ENCODE peak calls at places on chromosomes 13 and 19, in four cellular contexts. One of them, this sample, is unnamed.

GRCh38 chr19:12774588-12775555 is at the start of gene HOOK2:
- DNase-seq in IMR-90: no peak
- DNase-seq in mesendoderm: peak
- DNase-seq in H1: no peak
- DNase-seq in this sample: peak

GRCh38 chr13:45833663-45834062 is 17.9 kb downstream of the SIAH3 start:
- DNase-seq in mesendoderm: no peak
- DNase-seq in H1: no peak
- DNase-seq in IMR-90: peak
- DNase-seq in this sample: no peak

GRCh38 chr13:48539550-48539949 is 6.7 kb upstream of the RCBTB2 start:
- DNase-seq in mesendoderm: no peak
- DNase-seq in H1: no peak
- DNase-seq in IMR-90: no peak
- DNase-seq in this sample: no peak

GRCh38 chr13:93080587-93080986 is 146.0 kb upstream of the GPC6 start:
- DNase-seq in IMR-90: peak
- DNase-seq in mesendoderm: no peak
- DNase-seq in H1: no peak
- DNase-seq in this sample: no peak

GRCh38 chr19:35608250-35608649 is 4.3 kb upstream of the HAUS5 start:
- DNase-seq in H1: no peak
- DNase-seq in IMR-90: no peak
- DNase-seq in mesendoderm: no peak
- DNase-seq in this sample: no peak

GRCh38 chr13:32060319-32060924 is 28.8 kb downstream of the FRY start:
- DNase-seq in mesendoderm: peak
- DNase-seq in IMR-90: peak
- DNase-seq in H1: no peak
- DNase-seq in this sample: no peak

GRCh38 chr13:111365149-111366005 is 44.9 kb downstream of the TEX29 start:
- DNase-seq in mesendoderm: no peak
- DNase-seq in IMR-90: no peak
- DNase-seq in H1: no peak
- DNase-seq in this sample: no peak

GRCh38 chr13:75120071-75120470 is 361.9 kb downstream of the TBC1D4 start:
- DNase-seq in IMR-90: no peak
- DNase-seq in H1: no peak
- DNase-seq in mesendoderm: no peak
- DNase-seq in this sample: no peak

GRCh38 chr19:18349524-18350128 is 9.2 kb downstream of the PGPEP1 start:
- DNase-seq in IMR-90: peak
- DNase-seq in mesendoderm: peak
- DNase-seq in H1: no peak
- DNase-seq in this sample: no peak

GRCh38 chr19:38917921-38918491 is 6.0 kb upstream of the CCER2 start:
- DNase-seq in mesendoderm: no peak
- DNase-seq in IMR-90: no peak
- DNase-seq in H1: no peak
- DNase-seq in this sample: no peak

GRCh38 chr19:45526143-45526542 is 18.9 kb downstream of the VASP start:
- DNase-seq in mesendoderm: peak
- DNase-seq in H1: peak
- DNase-seq in IMR-90: peak
- DNase-seq in this sample: peak

GRCh38 chr19:50784710-50785109 is 5.5 kb upstream of the ACP4 start:
- DNase-seq in IMR-90: no peak
- DNase-seq in mesendoderm: no peak
- DNase-seq in H1: no peak
- DNase-seq in this sample: no peak

GRCh38 chr13:23325191-23325590 is 108.3 kb downstream of the SACS start:
- DNase-seq in IMR-90: no peak
- DNase-seq in mesendoderm: no peak
- DNase-seq in H1: no peak
- DNase-seq in this sample: no peak

GRCh38 chr19:13794388-13794751 is 873 bp upstream of the ZSWIM4 start:
- DNase-seq in mesendoderm: no peak
- DNase-seq in H1: no peak
- DNase-seq in IMR-90: peak
- DNase-seq in this sample: no peak

GRCh38 chr13:22812793-22813192 is 368.0 kb upstream of the SGCG start:
- DNase-seq in mesendoderm: peak
- DNase-seq in H1: no peak
- DNase-seq in IMR-90: no peak
- DNase-seq in this sample: no peak

GRCh38 chr13:110542311-110542796 is 19.2 kb downstream of the RAB20 start:
- DNase-seq in IMR-90: no peak
- DNase-seq in mesendoderm: no peak
- DNase-seq in H1: no peak
- DNase-seq in this sample: no peak

GRCh38 chr13:111160648-111161047 is 45.5 kb downstream of the ARHGEF7 start:
- DNase-seq in H1: no peak
- DNase-seq in mesendoderm: no peak
- DNase-seq in IMR-90: no peak
- DNase-seq in this sample: no peak

GRCh38 chr13:57627663-57628062 is 3.9 kb upstream of the PCDH17 start:
- DNase-seq in mesendoderm: no peak
- DNase-seq in H1: no peak
- DNase-seq in IMR-90: peak
- DNase-seq in this sample: no peak

GRCh38 chr13:29594310-29594709 is 1.2 kb downstream of the SLC7A1 start:
- DNase-seq in IMR-90: peak
- DNase-seq in H1: no peak
- DNase-seq in mesendoderm: peak
- DNase-seq in this sample: no peak

GRCh38 chr13:39786091-39786490 is 130.6 kb downstream of the COG6 start:
- DNase-seq in IMR-90: no peak
- DNase-seq in mesendoderm: no peak
- DNase-seq in H1: no peak
- DNase-seq in this sample: no peak

GRCh38 chr19:8093740-8094139 is 41.2 kb downstream of the CCL25 start:
- DNase-seq in mesendoderm: no peak
- DNase-seq in IMR-90: no peak
- DNase-seq in H1: no peak
- DNase-seq in this sample: no peak

GRCh38 chr13:30855569-30855968 is 50.5 kb upstream of the MEDAG start:
- DNase-seq in H1: no peak
- DNase-seq in IMR-90: no peak
- DNase-seq in mesendoderm: no peak
- DNase-seq in this sample: no peak

GRCh38 chr13:78121459-78122348 is 203.1 kb upstream of the EDNRB start:
- DNase-seq in mesendoderm: peak
- DNase-seq in H1: no peak
- DNase-seq in IMR-90: peak
- DNase-seq in this sample: no peak

GRCh38 chr19:1294688-1295087 is 9.0 kb downstream of the EFNA2 start:
- DNase-seq in IMR-90: no peak
- DNase-seq in H1: no peak
- DNase-seq in mesendoderm: no peak
- DNase-seq in this sample: no peak
- H2AK5ac ChIP-seq in IMR-90: no peak
- H2AK5ac ChIP-seq in H1: no peak
- H2AK5ac ChIP-seq in mesendoderm: no peak
- H2AK5ac ChIP-seq in this sample: no peak

GRCh38 chr13:103031332-103031873 is 34.8 kb downstream of the SLC10A2 start:
- DNase-seq in IMR-90: no peak
- DNase-seq in H1: no peak
- DNase-seq in mesendoderm: no peak
- DNase-seq in this sample: no peak
- H4K5ac ChIP-seq in IMR-90: no peak
- H4K5ac ChIP-seq in H1: no peak
- H4K5ac ChIP-seq in mesendoderm: no peak
- H4K5ac ChIP-seq in this sample: no peak

DNA sequence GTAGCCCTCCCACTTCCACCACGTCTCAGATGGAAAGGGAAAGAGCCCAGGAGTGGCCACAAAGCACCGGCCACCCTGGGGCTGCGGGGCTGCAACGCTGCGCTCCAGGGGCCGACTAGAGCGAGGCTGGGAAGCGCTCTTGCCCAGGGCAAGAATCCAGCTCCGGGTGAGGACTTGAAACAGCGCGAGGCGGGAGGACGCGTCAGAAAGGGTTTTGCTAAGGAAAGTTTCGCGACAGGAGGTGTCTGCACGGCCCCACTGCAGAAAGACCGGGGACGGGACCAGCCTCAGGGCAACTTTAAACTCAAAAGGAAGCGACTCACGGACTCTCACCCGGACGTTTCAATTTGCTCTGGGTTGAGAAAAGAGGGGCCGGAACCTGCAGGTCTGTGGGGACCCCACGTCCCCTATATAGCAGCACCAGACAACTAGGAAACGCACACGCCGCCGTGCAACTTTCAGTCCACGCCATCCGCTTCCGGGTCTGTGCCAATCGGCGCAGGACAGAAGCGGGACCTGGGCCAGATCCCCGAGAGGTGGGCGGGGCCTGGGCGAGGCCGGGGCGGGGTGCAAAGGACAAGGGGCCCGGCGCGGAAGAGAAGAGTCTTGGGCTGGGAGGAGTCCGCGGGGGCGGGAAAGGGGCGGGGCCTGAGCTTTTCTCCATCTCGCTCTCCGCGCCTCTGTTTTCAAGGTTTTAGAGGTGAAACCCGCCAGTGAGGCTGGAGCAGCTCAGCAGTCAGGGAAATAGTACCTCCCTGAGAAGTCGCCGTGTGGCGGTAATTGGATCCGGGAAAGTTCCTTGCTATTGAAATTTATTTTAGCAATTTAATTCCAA is at the start of gene ZNF816:
- DNase-seq in IMR-90: peak
- DNase-seq in mesendoderm: peak
- DNase-seq in H1: peak
- DNase-seq in this sample: peak
- H2AK5ac ChIP-seq in IMR-90: no peak
- H2AK5ac ChIP-seq in mesendoderm: no peak
- H2AK5ac ChIP-seq in H1: no peak
- H2AK5ac ChIP-seq in this sample: no peak

DNA sequence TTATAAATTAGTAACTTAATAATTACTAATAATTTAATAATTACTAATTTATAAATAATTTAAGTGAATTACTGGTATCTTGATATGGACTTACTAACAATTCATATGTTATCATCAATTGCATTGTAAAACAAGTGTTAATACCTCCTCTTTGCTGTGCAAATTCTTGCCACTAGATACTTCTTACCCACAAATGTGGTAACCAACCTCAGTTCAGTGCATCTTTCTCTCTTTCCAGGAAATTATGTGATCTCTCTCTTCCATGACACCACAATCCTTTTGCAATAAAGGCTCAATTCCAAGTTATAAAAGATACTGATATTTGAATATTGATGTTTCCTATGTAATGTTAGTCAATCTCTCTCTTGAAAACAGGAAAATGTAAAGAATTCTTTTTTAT is 408.6 kb upstream of the MIR17HG start:
- DNase-seq in IMR-90: no peak
- DNase-seq in H1: no peak
- DNase-seq in mesendoderm: no peak
- DNase-seq in this sample: no peak
- H4K5ac ChIP-seq in IMR-90: no peak
- H4K5ac ChIP-seq in H1: no peak
- H4K5ac ChIP-seq in mesendoderm: no peak
- H4K5ac ChIP-seq in this sample: no peak

GRCh38 chr13:103287659-103288058 is 221.4 kb upstream of the SLC10A2 start:
- DNase-seq in H1: no peak
- DNase-seq in IMR-90: no peak
- DNase-seq in mesendoderm: no peak
- DNase-seq in this sample: no peak

GRCh38 chr13:103291693-103292572 is 225.7 kb upstream of the SLC10A2 start:
- DNase-seq in mesendoderm: peak
- DNase-seq in IMR-90: no peak
- DNase-seq in H1: no peak
- DNase-seq in this sample: no peak

GRCh38 chr13:103288114-103288513 is 221.9 kb upstream of the SLC10A2 start:
- DNase-seq in H1: no peak
- DNase-seq in mesendoderm: no peak
- DNase-seq in IMR-90: no peak
- DNase-seq in this sample: no peak

GRCh38 chr13:103289661-103290060 is 223.4 kb upstream of the SLC10A2 start:
- DNase-seq in mesendoderm: no peak
- DNase-seq in H1: no peak
- DNase-seq in IMR-90: no peak
- DNase-seq in this sample: no peak

GRCh38 chr13:103291226-103291625 is 225.0 kb upstream of the SLC10A2 start:
- DNase-seq in H1: no peak
- DNase-seq in IMR-90: no peak
- DNase-seq in mesendoderm: no peak
- DNase-seq in this sample: no peak
- H2AK5ac ChIP-seq in H1: no peak
- H2AK5ac ChIP-seq in IMR-90: no peak
- H2AK5ac ChIP-seq in mesendoderm: no peak
- H2AK5ac ChIP-seq in this sample: no peak

GRCh38 chr19:49423985-49424303 is 703 bp upstream of the PTH2 start:
- DNase-seq in mesendoderm: no peak
- DNase-seq in H1: no peak
- DNase-seq in IMR-90: no peak
- DNase-seq in this sample: no peak
- H4K5ac ChIP-seq in mesendoderm: no peak
- H4K5ac ChIP-seq in H1: no peak
- H4K5ac ChIP-seq in IMR-90: no peak
- H4K5ac ChIP-seq in this sample: no peak

DNA sequence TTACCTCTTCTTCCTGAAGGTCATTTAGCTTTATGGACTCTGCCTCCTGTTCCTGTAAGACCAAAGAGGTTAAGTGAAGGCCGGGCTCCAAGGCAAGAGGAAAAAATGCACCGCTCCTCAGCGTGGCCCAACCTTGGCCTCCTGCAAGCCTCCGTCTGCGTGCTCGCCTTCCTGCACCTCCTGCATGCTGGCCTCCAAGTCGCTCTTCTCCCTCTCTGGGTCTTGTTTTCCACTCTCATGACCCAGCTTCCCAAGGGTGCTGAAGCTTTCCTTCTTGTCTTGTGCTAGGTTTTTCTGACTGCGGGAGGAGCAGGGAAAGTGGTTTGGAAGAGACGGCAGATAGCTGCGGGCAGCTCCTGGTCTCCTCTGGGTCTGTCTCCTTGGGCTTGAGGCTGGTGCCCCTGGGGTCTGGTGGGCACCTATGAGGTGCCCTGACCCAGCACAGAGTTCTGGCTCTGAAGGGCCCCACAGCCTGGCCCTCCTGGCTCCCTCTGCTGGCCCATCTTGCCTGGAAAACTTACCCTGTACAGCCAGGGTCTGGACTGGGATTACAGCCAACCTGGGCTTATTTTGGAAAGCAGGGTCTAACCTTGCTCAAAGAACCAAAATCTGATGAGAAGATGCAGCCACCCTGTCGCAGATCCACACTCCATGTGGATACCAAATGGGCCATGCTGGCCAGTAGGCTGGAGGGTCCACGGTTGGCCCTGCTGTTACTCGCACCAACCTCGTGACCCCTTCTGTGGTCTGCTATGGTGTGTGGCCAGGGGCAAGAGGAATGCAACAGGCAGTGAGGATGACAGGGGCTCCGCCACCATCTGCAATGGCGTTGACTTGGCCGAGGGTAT is 5.2 kb downstream of the C13orf46 start:
- DNase-seq in H1: no peak
- DNase-seq in mesendoderm: no peak
- DNase-seq in IMR-90: no peak
- DNase-seq in this sample: no peak
- H2AK5ac ChIP-seq in H1: no peak
- H2AK5ac ChIP-seq in mesendoderm: no peak
- H2AK5ac ChIP-seq in IMR-90: no peak
- H2AK5ac ChIP-seq in this sample: no peak

This sample was measured in H9.